ENCODE peak calls at places on chromosome 17, in eight cellular contexts. M is GM12891, P is endothelial cell of umbilical vein, T is GM12878, Q is HepG2, S is HCT116, N is stomach, C is GM23338. A is an unnamed sample.

GRCh38 chr17:6936370-6937028 is 59.4 kb upstream of the ALOX12 start:
- DNase-seq in M (no peak), P (peak), T (no peak), Q (no peak), S (no peak), N (no peak), C (peak), A (peak)

GRCh38 chr17:73493212-73493814 is 150.9 kb downstream of the SDK2 start:
- DNase-seq in M (no peak), P (no peak), T (no peak), Q (no peak), S (no peak), N (no peak), C (peak), A (no peak)

GRCh38 chr17:36546418-36547093 is 1.8 kb downstream of the GGNBP2 start:
- DNase-seq in M (no peak), P (peak), T (no peak), Q (no peak), S (no peak), N (no peak), C (no peak), A (no peak)

GRCh38 chr17:63838586-63839184 is 3.8 kb downstream of the SMARCD2 start:
- DNase-seq in M (no peak), P (no peak), T (no peak), Q (no peak), S (no peak), N (peak), C (peak), A (peak)

GRCh38 chr17:77146882-77147281 is 6.1 kb downstream of the SEC14L1 start:
- DNase-seq in M (no peak), P (no peak), T (no peak), Q (no peak), S (no peak), N (peak), C (peak), A (peak)

GRCh38 chr17:72297326-72298115 is 176.7 kb downstream of the SOX9 start:
- DNase-seq in M (no peak), P (no peak), T (no peak), Q (no peak), S (peak), N (no peak), C (no peak), A (no peak)

GRCh38 chr17:55391244-55391757 is 30.3 kb downstream of the MMD start:
- DNase-seq in M (no peak), P (no peak), T (no peak), Q (no peak), S (no peak), N (no peak), C (no peak), A (no peak)

GRCh38 chr17:80943346-80944145 is 48.1 kb upstream of the CHMP6 start:
- DNase-seq in M (no peak), P (no peak), T (no peak), Q (no peak), S (no peak), N (no peak), C (no peak), A (no peak)

GRCh38 chr17:78137392-78138203 is 7.0 kb downstream of the TMC8 start:
- DNase-seq in M (no peak), P (no peak), T (no peak), Q (no peak), S (no peak), N (no peak), C (peak), A (peak)

GRCh38 chr17:8735336-8735939 is 9.2 kb downstream of the CCDC42 start:
- DNase-seq in M (no peak), P (no peak), T (no peak), Q (no peak), S (no peak), N (no peak), C (no peak), A (no peak)

GRCh38 chr17:73247728-73248127 is 14.0 kb downstream of the CPSF4L start:
- DNase-seq in M (no peak), P (peak), T (no peak), Q (no peak), S (no peak), N (no peak), C (no peak), A (no peak)

GRCh38 chr17:4433515-4434031 is at the start of gene SPNS3:
- DNase-seq in M (no peak), P (no peak), T (no peak), Q (no peak), S (no peak), N (no peak), C (no peak), A (no peak)

GRCh38 chr17:77124192-77124908 is 16.4 kb upstream of the SEC14L1 start:
- DNase-seq in M (no peak), P (peak), T (no peak), Q (no peak), S (peak), N (peak), C (no peak), A (no peak)

GRCh38 chr17:32393904-32394303 is 43.9 kb downstream of the ZNF207 start:
- DNase-seq in M (no peak), P (no peak), T (no peak), Q (no peak), S (no peak), N (no peak), C (no peak), A (no peak)

DNA sequence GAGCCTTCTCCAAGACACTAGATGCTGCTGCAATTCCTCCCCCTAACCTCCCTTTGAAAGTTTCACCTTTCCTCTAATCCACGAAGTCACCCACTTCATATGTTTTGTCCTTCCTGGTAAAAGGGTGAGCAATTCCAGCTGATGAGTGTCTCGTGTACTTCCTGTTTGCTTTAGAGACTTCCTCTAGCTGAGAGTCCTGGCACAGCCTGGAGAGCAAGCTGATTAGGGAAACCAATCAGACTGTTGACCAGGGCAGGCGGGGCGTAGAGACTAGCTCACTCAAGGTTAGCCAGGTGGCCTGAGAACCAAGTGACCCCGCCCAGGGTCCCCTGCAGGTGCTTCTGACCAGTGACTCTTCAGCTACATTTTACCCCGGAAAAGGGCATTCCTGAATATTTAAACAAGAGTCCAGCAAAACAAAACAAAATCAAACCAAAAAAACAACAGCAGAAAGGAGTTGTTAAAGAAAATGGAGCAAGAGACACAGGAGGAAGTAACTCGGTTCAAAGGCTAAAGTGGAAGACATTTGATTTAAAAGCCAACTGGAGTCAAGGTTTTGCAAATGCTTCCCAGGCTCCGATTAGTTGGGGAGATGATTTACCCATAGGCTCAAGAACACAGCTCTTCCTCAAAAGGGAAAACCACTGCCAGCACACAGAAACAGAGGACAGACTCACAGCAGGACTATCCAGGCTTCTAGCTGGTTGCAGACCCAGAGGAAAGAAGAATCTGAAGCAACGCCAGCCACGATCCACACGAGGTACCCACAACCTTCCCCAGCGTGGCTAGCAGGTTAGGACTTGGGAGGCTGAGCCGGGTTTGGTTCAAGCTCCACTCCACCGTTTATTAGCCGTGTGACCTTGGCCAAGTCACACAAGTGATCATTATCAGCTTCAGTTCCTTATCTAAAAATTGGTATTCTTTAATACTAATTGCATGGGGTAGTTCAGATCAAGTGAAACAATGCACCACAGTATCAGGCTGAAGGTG is 13.4 kb downstream of the HSPB9 start:
- DNase-seq in M (no peak), P (peak), T (no peak), Q (peak), S (peak), N (peak), C (peak), A (peak)
- TF ChIP-seq POLR2AphosphoS5 in M (no peak), P (peak), T (no peak), Q (no peak), S (no peak), N (peak), C (no peak), A (peak)

GRCh38 chr17:19724501-19725420 is 8.4 kb upstream of the SLC47A2 start:
- DNase-seq in M (peak), P (peak), T (no peak), Q (no peak), S (no peak), N (peak), C (no peak), A (peak)
- TF ChIP-seq POLR2AphosphoS5 in M (no peak), P (no peak), T (no peak), Q (no peak), S (no peak), N (no peak), C (no peak), A (peak)

GRCh38 chr17:52823155-52823554 is 664.6 kb upstream of the CA10 start:
- DNase-seq in M (no peak), P (peak), T (no peak), Q (peak), S (no peak), N (no peak), C (no peak), A (no peak)

GRCh38 chr17:52828621-52829020 is 670.1 kb upstream of the CA10 start:
- DNase-seq in M (no peak), P (no peak), T (no peak), Q (no peak), S (no peak), N (no peak), C (peak), A (no peak)

GRCh38 chr17:52824542-52824941 is 666.0 kb upstream of the CA10 start:
- DNase-seq in M (no peak), P (no peak), T (no peak), Q (peak), S (no peak), N (no peak), C (no peak), A (peak)

GRCh38 chr17:52831536-52831935 is 673.0 kb upstream of the CA10 start:
- DNase-seq in M (no peak), P (no peak), T (no peak), Q (no peak), S (no peak), N (no peak), C (no peak), A (no peak)

GRCh38 chr17:52827526-52827925 is 669.0 kb upstream of the CA10 start:
- DNase-seq in M (no peak), P (no peak), T (no peak), Q (peak), S (no peak), N (no peak), C (peak), A (peak)
- TF ChIP-seq POLR2AphosphoS5 in M (no peak), P (no peak), T (no peak), Q (no peak), S (no peak), N (no peak), C (no peak), A (no peak)

GRCh38 chr17:43170140-43170765 is 761 bp upstream of the NBR1 start:
- DNase-seq in M (peak), P (peak), T (peak), Q (peak), S (peak), N (peak), C (peak), A (peak)
- TF ChIP-seq POLR2AphosphoS5 in M (peak), P (no peak), T (no peak), Q (no peak), S (peak), N (peak), C (no peak), A (peak)

GRCh38 chr17:49393491-49394255 is 21.0 kb downstream of the PHB1 start:
- DNase-seq in M (no peak), P (peak), T (no peak), Q (no peak), S (no peak), N (no peak), C (no peak), A (no peak)

GRCh38 chr17:49387374-49388289 is 25.6 kb upstream of the ZNF652 start:
- DNase-seq in M (no peak), P (no peak), T (no peak), Q (no peak), S (no peak), N (no peak), C (no peak), A (no peak)

GRCh38 chr17:49388290-49388640 is 26.2 kb upstream of the ZNF652 start:
- DNase-seq in M (no peak), P (no peak), T (no peak), Q (no peak), S (no peak), N (no peak), C (no peak), A (peak)

GRCh38 chr17:49388692-49389513 is 25.8 kb downstream of the PHB1 start:
- DNase-seq in M (no peak), P (no peak), T (no peak), Q (no peak), S (no peak), N (no peak), C (no peak), A (no peak)

DNA sequence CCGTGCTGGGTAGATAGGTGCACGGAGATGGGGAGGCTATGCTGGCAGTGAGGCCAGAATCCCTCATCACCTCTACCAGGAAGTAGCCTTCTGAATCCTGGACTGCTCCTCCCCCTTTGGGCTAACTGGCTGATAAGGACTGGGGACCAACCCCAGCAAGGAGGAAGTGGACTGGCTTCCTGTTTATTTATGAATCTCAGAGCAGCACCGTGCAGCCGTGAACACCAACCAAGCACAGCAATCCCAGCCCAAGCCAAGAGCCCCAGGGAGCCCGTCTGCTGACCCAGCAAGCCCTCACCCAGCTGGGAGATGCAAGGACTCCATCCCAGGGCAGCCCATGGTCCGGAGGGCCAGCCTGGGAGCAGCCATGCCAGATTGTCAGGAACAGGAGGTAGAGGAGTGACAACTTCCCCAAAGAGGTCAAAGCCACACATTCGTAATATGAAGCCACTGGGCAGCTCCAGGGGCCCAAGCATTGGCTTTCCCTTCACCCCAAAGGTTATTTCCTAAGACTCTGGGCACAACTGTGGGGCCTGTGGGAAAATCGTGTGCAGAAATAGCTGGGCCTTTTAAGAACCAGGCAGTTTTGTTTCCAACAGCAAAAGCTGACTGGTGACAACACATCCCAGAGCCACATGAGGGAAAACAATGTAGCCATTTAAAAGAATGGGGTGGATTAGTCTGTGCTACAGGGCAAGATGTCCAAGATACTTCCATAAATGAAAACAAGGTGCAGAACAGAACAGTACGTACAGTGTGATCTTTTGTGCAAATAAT is 23.9 kb downstream of the PHB1 start:
- DNase-seq in M (no peak), P (peak), T (no peak), Q (peak), S (no peak), N (peak), C (no peak), A (peak)
- TF ChIP-seq POLR2AphosphoS5 in M (no peak), P (peak), T (no peak), Q (peak), S (no peak), N (no peak), C (no peak), A (no peak)

GRCh38 chr17:57342963-57343589 is 86.8 kb downstream of the MSI2 start:
- DNase-seq in M (no peak), P (no peak), T (no peak), Q (no peak), S (no peak), N (no peak), C (no peak), A (no peak)
- TF ChIP-seq POLR2AphosphoS5 in M (no peak), P (no peak), T (no peak), Q (no peak), S (no peak), N (no peak), C (no peak), A (no peak)

A was measured in transverse colon.